ENCODE peak calls at places on chromosomes 11 and 22, in five cellular contexts. One of them, this sample, is unnamed. For H3K4me1, the result is how much of the 10 kb centered on the place peaks cover.

GRCh38 chr11:14583252-14584105 is 60.1 kb upstream of the PDE3B start:
- DNase-seq in heart right ventricle: peak
- DNase-seq in CD8-positive, alpha-beta memory T cell: no peak
- DNase-seq in GM23248: no peak
- DNase-seq in DND-41: no peak
- DNase-seq in this sample: no peak

GRCh38 chr22:26462971-26463661 is 20.5 kb downstream of the HPS4 start:
- DNase-seq in GM23248: no peak
- DNase-seq in CD8-positive, alpha-beta memory T cell: no peak
- DNase-seq in heart right ventricle: no peak
- DNase-seq in DND-41: no peak
- DNase-seq in this sample: no peak

GRCh38 chr22:30416843-30417242 is 8.7 kb upstream of the MTFP1 start:
- DNase-seq in GM23248: no peak
- DNase-seq in DND-41: no peak
- DNase-seq in CD8-positive, alpha-beta memory T cell: no peak
- DNase-seq in heart right ventricle: no peak
- DNase-seq in this sample: no peak

GRCh38 chr11:13303668-13304649 is 26.4 kb downstream of the BMAL1 start:
- DNase-seq in GM23248: no peak
- DNase-seq in heart right ventricle: no peak
- DNase-seq in CD8-positive, alpha-beta memory T cell: no peak
- DNase-seq in DND-41: peak
- DNase-seq in this sample: no peak

GRCh38 chr11:6297831-6298230 is 22.5 kb downstream of the CAVIN3 start:
- DNase-seq in GM23248: peak
- DNase-seq in CD8-positive, alpha-beta memory T cell: no peak
- DNase-seq in DND-41: no peak
- DNase-seq in heart right ventricle: no peak
- DNase-seq in this sample: no peak

GRCh38 chr11:13577881-13578280 is 82.1 kb upstream of the PTH start:
- DNase-seq in heart right ventricle: no peak
- DNase-seq in DND-41: no peak
- DNase-seq in CD8-positive, alpha-beta memory T cell: no peak
- DNase-seq in GM23248: no peak
- DNase-seq in this sample: no peak

GRCh38 chr22:47288640-47289039 is 526.2 kb downstream of the TBC1D22A start:
- DNase-seq in heart right ventricle: no peak
- DNase-seq in DND-41: no peak
- DNase-seq in GM23248: no peak
- DNase-seq in CD8-positive, alpha-beta memory T cell: no peak
- DNase-seq in this sample: no peak

GRCh38 chr11:67276821-67277230 is 10.6 kb downstream of the GRK2 start:
- DNase-seq in CD8-positive, alpha-beta memory T cell: peak
- DNase-seq in GM23248: peak
- DNase-seq in heart right ventricle: no peak
- DNase-seq in DND-41: peak
- DNase-seq in this sample: no peak

GRCh38 chr11:69167916-69168691 is 12.4 kb downstream of the SMIM38 start:
- DNase-seq in heart right ventricle: no peak
- DNase-seq in GM23248: peak
- DNase-seq in CD8-positive, alpha-beta memory T cell: peak
- DNase-seq in DND-41: no peak
- DNase-seq in this sample: no peak

GRCh38 chr11:130145975-130146776 is 13.4 kb upstream of the ST14 start:
- DNase-seq in DND-41: no peak
- DNase-seq in heart right ventricle: no peak
- DNase-seq in CD8-positive, alpha-beta memory T cell: no peak
- DNase-seq in GM23248: peak
- DNase-seq in this sample: no peak

GRCh38 chr11:132036751-132037466 is 666.5 kb downstream of the NTM start:
- DNase-seq in DND-41: no peak
- DNase-seq in heart right ventricle: no peak
- DNase-seq in GM23248: no peak
- DNase-seq in CD8-positive, alpha-beta memory T cell: no peak
- DNase-seq in this sample: no peak

GRCh38 chr11:112537846-112538330 is 277.2 kb upstream of the PLET1 start:
- DNase-seq in DND-41: no peak
- DNase-seq in heart right ventricle: no peak
- DNase-seq in GM23248: peak
- DNase-seq in CD8-positive, alpha-beta memory T cell: no peak
- DNase-seq in this sample: no peak

DNA sequence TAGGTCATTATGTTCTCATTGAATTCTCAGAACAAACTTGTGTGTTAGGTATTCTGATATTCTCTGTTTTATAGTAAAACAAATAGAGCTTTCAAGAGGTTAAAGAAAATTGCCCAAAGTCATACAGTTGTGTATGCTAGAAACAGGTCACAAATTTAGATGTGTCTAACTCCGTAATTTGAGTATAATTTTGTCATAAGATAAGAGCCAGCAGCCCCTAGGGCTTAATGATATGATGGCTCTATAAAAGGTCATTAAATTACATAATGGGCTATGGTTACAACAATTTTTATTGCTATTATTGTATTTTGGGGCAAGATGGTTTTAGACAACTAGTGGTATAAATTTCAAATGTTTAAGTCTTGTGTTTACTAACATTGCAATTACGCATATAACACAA is 701.9 kb downstream of the LUZP2 start:
- DNase-seq in heart right ventricle: no peak
- DNase-seq in CD8-positive, alpha-beta memory T cell: no peak
- DNase-seq in GM23248: no peak
- DNase-seq in DND-41: no peak
- DNase-seq in this sample: no peak
- H3K27ac ChIP-seq in heart right ventricle: no peak
- H3K27ac ChIP-seq in CD8-positive, alpha-beta memory T cell: no peak
- H3K27ac ChIP-seq in GM23248: no peak
- H3K27ac ChIP-seq in DND-41: no peak
- H3K27ac ChIP-seq in this sample: no peak

GRCh38 chr11:122197055-122197987 is 81.3 kb upstream of the BLID start:
- DNase-seq in DND-41: no peak
- DNase-seq in CD8-positive, alpha-beta memory T cell: no peak
- DNase-seq in GM23248: peak
- DNase-seq in heart right ventricle: peak
- DNase-seq in this sample: no peak

GRCh38 chr11:122198291-122198983 is 82.4 kb upstream of the BLID start:
- DNase-seq in heart right ventricle: no peak
- DNase-seq in GM23248: no peak
- DNase-seq in CD8-positive, alpha-beta memory T cell: no peak
- DNase-seq in DND-41: no peak
- DNase-seq in this sample: no peak

GRCh38 chr11:122202161-122202950 is 86.3 kb upstream of the BLID start:
- DNase-seq in GM23248: peak
- DNase-seq in CD8-positive, alpha-beta memory T cell: no peak
- DNase-seq in heart right ventricle: no peak
- DNase-seq in DND-41: no peak
- DNase-seq in this sample: no peak

GRCh38 chr11:122201126-122201525 is 85.1 kb upstream of the BLID start:
- DNase-seq in CD8-positive, alpha-beta memory T cell: no peak
- DNase-seq in heart right ventricle: no peak
- DNase-seq in GM23248: no peak
- DNase-seq in DND-41: no peak
- DNase-seq in this sample: no peak

GRCh38 chr11:122199661-122200060 is 83.6 kb upstream of the BLID start:
- DNase-seq in heart right ventricle: no peak
- DNase-seq in CD8-positive, alpha-beta memory T cell: no peak
- DNase-seq in DND-41: no peak
- DNase-seq in GM23248: no peak
- DNase-seq in this sample: no peak
- H3K4me1 ChIP-seq in heart right ventricle: under half
- H3K4me1 ChIP-seq in CD8-positive, alpha-beta memory T cell: under half
- H3K4me1 ChIP-seq in DND-41: under half
- H3K4me1 ChIP-seq in GM23248: half or more
- H3K4me1 ChIP-seq in this sample: under half

GRCh38 chr22:24284747-24285203 is 14.1 kb downstream of the SPECC1L start:
- DNase-seq in CD8-positive, alpha-beta memory T cell: no peak
- DNase-seq in DND-41: no peak
- DNase-seq in heart right ventricle: no peak
- DNase-seq in GM23248: peak
- DNase-seq in this sample: no peak
- H3K27ac ChIP-seq in CD8-positive, alpha-beta memory T cell: no peak
- H3K27ac ChIP-seq in DND-41: no peak
- H3K27ac ChIP-seq in heart right ventricle: no peak
- H3K27ac ChIP-seq in GM23248: peak
- H3K27ac ChIP-seq in this sample: no peak

GRCh38 chr11:102317768-102318103 is 452 bp downstream of the BIRC3 start:
- DNase-seq in DND-41: no peak
- DNase-seq in heart right ventricle: no peak
- DNase-seq in CD8-positive, alpha-beta memory T cell: no peak
- DNase-seq in GM23248: no peak
- DNase-seq in this sample: no peak

GRCh38 chr11:102319544-102319943 is 2.3 kb downstream of the BIRC3 start:
- DNase-seq in CD8-positive, alpha-beta memory T cell: no peak
- DNase-seq in DND-41: no peak
- DNase-seq in GM23248: no peak
- DNase-seq in heart right ventricle: no peak
- DNase-seq in this sample: no peak

GRCh38 chr11:102316505-102316904 is 779 bp upstream of the BIRC3 start:
- DNase-seq in GM23248: no peak
- DNase-seq in heart right ventricle: no peak
- DNase-seq in DND-41: no peak
- DNase-seq in CD8-positive, alpha-beta memory T cell: no peak
- DNase-seq in this sample: no peak

GRCh38 chr11:102318469-102318868 is 1.2 kb downstream of the BIRC3 start:
- DNase-seq in DND-41: no peak
- DNase-seq in heart right ventricle: no peak
- DNase-seq in CD8-positive, alpha-beta memory T cell: peak
- DNase-seq in GM23248: peak
- DNase-seq in this sample: peak

DNA sequence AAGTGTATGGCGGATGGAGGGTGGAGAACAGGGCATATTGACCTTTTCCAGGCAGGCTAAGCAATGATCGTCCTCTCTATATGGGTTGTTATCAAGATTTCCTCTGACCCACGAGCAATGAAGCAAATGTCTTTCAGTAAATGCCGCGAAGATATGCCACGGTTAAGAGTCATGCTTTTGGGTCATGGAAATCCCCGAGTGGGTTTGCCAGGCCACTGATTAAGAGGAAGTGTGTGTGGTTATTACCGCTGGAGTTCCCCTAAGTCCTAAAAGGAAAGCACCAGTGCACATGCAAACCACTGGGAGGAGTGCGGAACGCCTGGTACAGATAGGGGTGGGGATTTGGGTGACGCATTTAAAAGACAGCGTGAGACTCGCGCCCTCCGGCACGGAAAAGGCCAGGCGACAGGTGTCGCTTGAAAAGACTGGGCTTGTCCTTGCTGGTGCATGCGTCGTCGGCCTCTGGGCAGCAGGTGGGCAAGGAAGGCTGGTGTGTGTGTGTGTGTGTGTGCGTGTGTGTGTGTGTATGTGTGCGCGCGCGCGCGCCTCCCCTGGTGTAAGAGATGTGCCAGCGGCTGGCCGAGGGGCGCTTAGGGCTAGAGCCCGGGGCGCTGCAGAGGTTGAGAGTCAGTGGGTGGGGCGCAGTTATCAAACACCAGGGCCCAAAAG is at the start of gene BIRC3:
- DNase-seq in DND-41: peak
- DNase-seq in heart right ventricle: peak
- DNase-seq in CD8-positive, alpha-beta memory T cell: peak
- DNase-seq in GM23248: peak
- DNase-seq in this sample: peak
- H3K4me1 ChIP-seq in DND-41: half or more
- H3K4me1 ChIP-seq in heart right ventricle: under half
- H3K4me1 ChIP-seq in CD8-positive, alpha-beta memory T cell: half or more
- H3K4me1 ChIP-seq in GM23248: under half
- H3K4me1 ChIP-seq in this sample: under half

GRCh38 chr11:22342599-22343138 is 4.5 kb downstream of the SLC17A6 start:
- DNase-seq in CD8-positive, alpha-beta memory T cell: no peak
- DNase-seq in DND-41: no peak
- DNase-seq in heart right ventricle: no peak
- DNase-seq in GM23248: no peak
- DNase-seq in this sample: no peak
- H3K27ac ChIP-seq in CD8-positive, alpha-beta memory T cell: no peak
- H3K27ac ChIP-seq in DND-41: no peak
- H3K27ac ChIP-seq in heart right ventricle: no peak
- H3K27ac ChIP-seq in GM23248: no peak
- H3K27ac ChIP-seq in this sample: no peak

GRCh38 chr11:19674420-19674819 is 38.2 kb upstream of the NAV2 start:
- DNase-seq in CD8-positive, alpha-beta memory T cell: no peak
- DNase-seq in GM23248: no peak
- DNase-seq in heart right ventricle: no peak
- DNase-seq in DND-41: no peak
- DNase-seq in this sample: no peak
- H3K4me1 ChIP-seq in CD8-positive, alpha-beta memory T cell: under half
- H3K4me1 ChIP-seq in GM23248: under half
- H3K4me1 ChIP-seq in heart right ventricle: under half
- H3K4me1 ChIP-seq in DND-41: under half
- H3K4me1 ChIP-seq in this sample: under half

GRCh38 chr11:102882389-102883024 is 7.7 kb upstream of the MMP12 start:
- DNase-seq in heart right ventricle: no peak
- DNase-seq in CD8-positive, alpha-beta memory T cell: no peak
- DNase-seq in GM23248: peak
- DNase-seq in DND-41: no peak
- DNase-seq in this sample: no peak
- H3K27ac ChIP-seq in heart right ventricle: no peak
- H3K27ac ChIP-seq in CD8-positive, alpha-beta memory T cell: no peak
- H3K27ac ChIP-seq in GM23248: peak
- H3K27ac ChIP-seq in DND-41: no peak
- H3K27ac ChIP-seq in this sample: no peak

DNA sequence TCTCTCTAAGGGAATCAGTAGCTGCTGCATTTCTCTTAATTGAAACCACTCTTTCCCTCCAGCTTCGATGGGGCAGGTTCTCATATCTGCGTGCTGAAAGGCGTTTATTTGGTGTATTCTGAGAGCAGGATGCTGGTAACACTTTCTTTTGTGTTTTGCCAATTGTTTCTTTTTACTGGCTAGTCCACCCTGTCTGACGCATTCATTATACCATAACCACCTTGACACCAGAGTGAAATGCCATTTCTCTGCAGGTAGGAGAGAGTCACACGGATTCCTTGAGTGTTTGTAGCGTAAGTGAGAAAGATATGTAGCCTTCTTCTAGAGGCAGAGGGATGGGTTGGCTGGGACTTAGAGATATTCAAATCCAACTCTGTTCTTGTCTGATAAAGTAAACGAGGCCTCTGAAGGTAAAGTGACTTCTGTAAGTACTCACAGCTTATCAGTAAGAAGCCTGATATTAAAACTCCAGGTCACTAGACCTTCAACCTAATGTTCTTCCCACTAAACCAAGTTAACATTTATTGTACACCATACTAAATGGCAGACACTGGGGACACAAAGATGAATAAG is 21.4 kb downstream of the CD44 start:
- DNase-seq in CD8-positive, alpha-beta memory T cell: no peak
- DNase-seq in GM23248: no peak
- DNase-seq in heart right ventricle: no peak
- DNase-seq in DND-41: no peak
- DNase-seq in this sample: no peak
- H3K4me1 ChIP-seq in CD8-positive, alpha-beta memory T cell: half or more
- H3K4me1 ChIP-seq in GM23248: half or more
- H3K4me1 ChIP-seq in heart right ventricle: under half
- H3K4me1 ChIP-seq in DND-41: under half
- H3K4me1 ChIP-seq in this sample: half or more

This sample was measured in effector memory CD4-positive, alpha-beta T cell.